ENCODE peak calls at places on chromosome 19, in seven cellular contexts. H, I, N, C, W, J and O are unnamed samples.

GRCh38 chr19:46571495-46571894 is 29.6 kb upstream of the CALM3 start:
- DNase-seq in I (peak), J (peak), H (peak), N (no peak), W (no peak), C (no peak), O (no peak)

GRCh38 chr19:10748924-10749434 is 31.1 kb downstream of the DNM2 start:
- DNase-seq in N (no peak), I (peak), W (no peak), J (peak), C (no peak), H (no peak), O (no peak)

GRCh38 chr19:41753159-41753558 is 2.2 kb upstream of the CEACAM6 start:
- DNase-seq in J (peak), W (no peak), I (peak), H (peak), N (peak), C (peak), O (no peak)

GRCh38 chr19:49213791-49214190 is 56.2 kb downstream of the TRPM4 start:
- DNase-seq in C (no peak), W (no peak), J (no peak), I (no peak), H (peak), N (peak), O (no peak)

GRCh38 chr19:30442715-30443114 is 70.5 kb downstream of the ZNF536 start:
- DNase-seq in H (no peak), I (no peak), J (no peak), C (no peak), N (no peak), W (no peak), O (no peak)

GRCh38 chr19:2663920-2664571 is 38.4 kb downstream of the GNG7 start:
- DNase-seq in N (peak), W (no peak), J (no peak), H (no peak), I (no peak), C (no peak), O (no peak)

GRCh38 chr19:11273288-11273687 is 11.0 kb upstream of the DOCK6 start:
- DNase-seq in I (no peak), J (no peak), C (no peak), H (no peak), W (no peak), N (no peak), O (no peak)

GRCh38 chr19:40413291-40413994 is at the start of gene PRX:
- DNase-seq in I (no peak), W (no peak), J (no peak), C (no peak), H (peak), N (no peak), O (no peak)

GRCh38 chr19:13441810-13442512 is 64.3 kb downstream of the CACNA1A start:
- DNase-seq in J (peak), I (peak), C (peak), W (peak), N (no peak), H (peak), O (peak)

GRCh38 chr19:18906605-18907519 is 10.9 kb upstream of the CERS1 start:
- DNase-seq in H (no peak), N (no peak), W (no peak), I (no peak), C (no peak), J (no peak), O (peak)